ENCODE peak calls at places on chromosomes 4 and X, in ten cellular contexts. V, D, O, J, W, S, Q, R, X and I are unnamed samples.

GRCh38 chr4:139814285-139815015 is 148.8 kb downstream of the MGST2 start:
- DNase-seq in S (no peak), D (no peak), X (no peak), J (no peak), W (no peak), V (peak; percentile 60), R (peak; percentile 41), Q (no peak), O (no peak), I (no peak)

GRCh38 chr4:110049951-110050925 is 137.6 kb downstream of the EGF start:
- DNase-seq in X (peak; percentile 2), W (no peak), D (peak; percentile 43), R (peak; percentile 60), Q (peak; percentile 69), O (peak; percentile 29), J (peak; percentile 59), V (no peak), S (peak; percentile 56), I (peak; percentile 56)

GRCh38 chr4:52925531-52925968 is 63.4 kb downstream of the RASL11B start:
- DNase-seq in V (no peak), Q (peak; percentile 36), J (peak; percentile 68), S (no peak), O (no peak), X (no peak), D (no peak), R (peak; percentile 37), W (no peak), I (no peak)

GRCh38 chr4:184427687-184428086 is 46.7 kb downstream of the IRF2 start:
- DNase-seq in Q (no peak), W (no peak), J (no peak), S (no peak), V (no peak), O (no peak), X (no peak), R (no peak), D (no peak), I (no peak)

GRCh38 chr4:6372649-6373525 is 99.5 kb downstream of the PPP2R2C start:
- DNase-seq in S (no peak), D (no peak), R (peak; percentile 45), W (no peak), Q (peak; percentile 81), J (peak; percentile 30), X (no peak), O (no peak), V (no peak), I (peak; percentile 33)

GRCh38 chrX:106952988-106953387 is 32.8 kb downstream of the CLDN2 start:
- DNase-seq in Q (no peak), R (peak; percentile 49), S (no peak), W (no peak), D (no peak), O (no peak), V (no peak), X (no peak), J (peak; percentile 40), I (no peak)

GRCh38 chr4:925771-926500 is 6.2 kb downstream of the GAK start:
- DNase-seq in Q (no peak), O (no peak), W (peak; percentile 55), V (no peak), R (no peak), X (no peak), D (no peak), J (no peak), S (no peak), I (no peak)

GRCh38 chr4:185811509-185812364 is at the start of gene SORBS2:
- DNase-seq in R (peak; percentile 83), W (peak; percentile 79), S (no peak), V (peak; percentile 23), Q (peak; percentile 43), J (peak; percentile 9), O (no peak), D (peak; percentile 47), X (no peak), I (no peak)

GRCh38 chrX:78979789-78980464 is 34.7 kb downstream of the P2RY10 start:
- DNase-seq in W (no peak), Q (no peak), V (no peak), J (no peak), X (no peak), D (no peak), O (no peak), S (no peak), R (no peak), I (peak; percentile 20)

GRCh38 chr4:113434247-113434587 is 327.3 kb downstream of the CAMK2D start:
- DNase-seq in W (no peak), Q (no peak), R (no peak), S (no peak), D (peak; percentile 46), O (no peak), J (no peak), X (no peak), V (no peak), I (no peak)

GRCh38 chr4:183797041-183797444 is 108.1 kb upstream of the STOX2 start:
- DNase-seq in D (no peak), V (no peak), S (no peak), R (peak; percentile 24), J (no peak), O (no peak), Q (peak; percentile 33), W (peak; percentile 87), X (no peak), I (no peak)

GRCh38 chr4:128286474-128287158 is 997 bp downstream of the PGRMC2 start:
- DNase-seq in J (peak; percentile 59), X (no peak), D (peak; percentile 46), Q (peak; percentile 46), S (no peak), W (no peak), V (no peak), R (peak; percentile 46), O (no peak), I (peak; percentile 26)

GRCh38 chr4:155761916-155762315 is 3.1 kb downstream of the GUCY1B1 start:
- DNase-seq in W (no peak), Q (no peak), O (no peak), J (no peak), R (no peak), X (no peak), D (no peak), S (no peak), V (no peak), I (no peak)

GRCh38 chr4:70704333-70705145 is 16.2 kb downstream of the UTP3 start:
- DNase-seq in J (peak; percentile 75), X (no peak), O (peak; percentile 62), R (peak; percentile 91), V (peak; percentile 84), W (peak; percentile 95), Q (peak; percentile 94), D (peak; percentile 72), S (peak; percentile 62), I (peak; percentile 75)

GRCh38 chr4:36310793-36311192 is 29.4 kb downstream of the DTHD1 start:
- DNase-seq in S (peak; percentile 23), Q (no peak), D (no peak), R (no peak), J (peak; percentile 3), V (no peak), X (no peak), W (no peak), O (no peak), I (no peak)

GRCh38 chr4:114464873-114465272 is 133.7 kb upstream of the UGT8 start:
- DNase-seq in S (no peak), J (no peak), Q (no peak), X (no peak), O (no peak), W (no peak), R (no peak), V (no peak), D (no peak), I (no peak)

GRCh38 chr4:14877246-14878220 is 124.7 kb upstream of the CPEB2 start:
- DNase-seq in S (no peak), J (peak; percentile 61), R (no peak), D (no peak), W (no peak), X (no peak), O (no peak), V (no peak), Q (no peak), I (no peak)

GRCh38 chr4:82851902-82852750 is 38.8 kb downstream of the SEC31A start:
- DNase-seq in Q (peak; percentile 77), O (no peak), S (no peak), W (no peak), D (no peak), X (no peak), V (no peak), J (peak; percentile 30), R (peak; percentile 35), I (no peak)

GRCh38 chr4:108794136-108794535 is 31.3 kb upstream of the ETNPPL start:
- DNase-seq in O (no peak), V (no peak), Q (no peak), J (no peak), W (no peak), X (no peak), R (no peak), S (no peak), D (no peak), I (no peak)

GRCh38 chr4:110615366-110616161 is 7.3 kb downstream of the PITX2 start:
- DNase-seq in J (no peak), V (no peak), S (no peak), Q (peak; percentile 82), W (no peak), R (peak; percentile 18), O (no peak), X (no peak), D (no peak), I (no peak)

GRCh38 chr4:97457253-97457652 is 686.0 kb downstream of the STPG2 start:
- DNase-seq in V (no peak), X (no peak), O (no peak), Q (no peak), D (no peak), W (no peak), S (no peak), J (no peak), R (no peak), I (no peak)

GRCh38 chr4:138217567-138217966 is 24.6 kb downstream of the SLC7A11 start:
- DNase-seq in W (no peak), Q (peak; percentile 49), V (no peak), S (no peak), D (no peak), R (no peak), X (no peak), J (no peak), O (no peak), I (no peak)

GRCh38 chr4:9931196-9931595 is 90.1 kb downstream of the SLC2A9 start:
- DNase-seq in D (no peak), V (no peak), X (no peak), S (no peak), Q (no peak), R (no peak), J (no peak), W (no peak), O (no peak), I (no peak)

GRCh38 chr4:87150498-87151261 is 69.7 kb downstream of the KLHL8 start:
- DNase-seq in V (peak; percentile 12), Q (peak; percentile 87), W (no peak), O (peak; percentile 55), J (peak; percentile 74), S (peak; percentile 52), R (peak; percentile 79), X (no peak), D (peak; percentile 73), I (no peak)

GRCh38 chr4:2142630-2143427 is 83.7 kb downstream of the NAT8L start:
- DNase-seq in W (no peak), J (peak; percentile 66), V (no peak), D (no peak), O (no peak), X (no peak), R (no peak), S (no peak), Q (no peak), I (no peak)

GRCh38 chr4:173039617-173040176 is 128.9 kb upstream of the GALNT7 start:
- DNase-seq in Q (no peak), X (no peak), J (no peak), S (no peak), V (no peak), O (no peak), W (no peak), R (no peak), D (no peak), I (no peak)

GRCh38 chr4:32499176-32499575 is 1779.0 kb downstream of the PCDH7 start:
- DNase-seq in S (no peak), J (no peak), R (no peak), Q (no peak), O (no peak), W (no peak), D (no peak), V (no peak), X (no peak), I (no peak)

GRCh38 chr4:123588631-123589223 is 192.1 kb downstream of the SPRY1 start:
- DNase-seq in S (no peak), X (no peak), J (no peak), Q (no peak), R (no peak), O (no peak), V (no peak), D (peak; percentile 63), W (no peak), I (no peak)